ENCODE peak calls at places on chromosomes 5 and 9, in five cellular contexts. S is lower lobe of right lung, L is posterior cingulate gyrus, G is COLO829, J is non-pigmented ciliary epithelial cell. K is an unnamed sample.

GRCh38 chr5:1755321-1755949 is 44.2 kb downstream of the MRPL36 start:
- DNase-seq in J (no peak), L (no peak), S (peak), G (no peak), K (no peak)

GRCh38 chr9:132479733-132480132 is 69.7 kb downstream of the CFAP77 start:
- DNase-seq in J (no peak), S (no peak), G (no peak), L (no peak), K (no peak)

GRCh38 chr5:126178521-126178920 is 244.7 kb upstream of the GRAMD2B start:
- DNase-seq in J (peak), L (no peak), S (no peak), G (no peak), K (no peak)

GRCh38 chr9:2623046-2623865 is 1.7 kb downstream of the VLDLR start:
- DNase-seq in S (peak), L (peak), G (peak), J (no peak), K (peak)

GRCh38 chr9:91943447-91943846 is 6.6 kb downstream of the ROR2 start:
- DNase-seq in J (no peak), G (no peak), S (no peak), L (no peak), K (no peak)

GRCh38 chr9:87853843-87854242 is 28.8 kb upstream of the SPATA31E1 start:
- DNase-seq in J (no peak), S (no peak), L (no peak), G (no peak), K (no peak)

GRCh38 chr9:111898331-111899096 is 1.9 kb downstream of the UGCG start:
- DNase-seq in G (no peak), L (no peak), J (no peak), S (no peak), K (no peak)

GRCh38 chr5:106545325-106545724 is 1125.4 kb downstream of the EFNA5 start:
- DNase-seq in L (no peak), G (no peak), J (no peak), S (no peak), K (no peak)

GRCh38 chr9:135087489-135087791 is at the start of gene OLFM1:
- DNase-seq in L (peak), J (peak), S (peak), G (peak), K (peak)

GRCh38 chr9:125960631-125961030 is 213.5 kb downstream of the PBX3 start:
- DNase-seq in L (no peak), S (no peak), J (no peak), G (no peak), K (no peak)

GRCh38 chr5:133360693-133361479 is 251.5 kb downstream of the FSTL4 start:
- DNase-seq in S (no peak), L (no peak), G (no peak), J (no peak), K (no peak)

GRCh38 chr9:92989561-92989960 is 42.2 kb downstream of the FGD3 start:
- DNase-seq in G (no peak), S (no peak), J (no peak), L (no peak), K (no peak)

GRCh38 chr5:151075698-151076331 is 5.0 kb downstream of the TNIP1 start:
- DNase-seq in J (no peak), L (no peak), S (peak), G (no peak), K (no peak)

GRCh38 chr5:1788200-1788599 is 11.4 kb downstream of the MRPL36 start:
- DNase-seq in S (no peak), J (no peak), G (no peak), L (no peak), K (no peak)

GRCh38 chr5:33299621-33300208 is 141.1 kb upstream of the TARS1 start:
- DNase-seq in S (no peak), G (peak), L (no peak), J (no peak), K (no peak)

GRCh38 chr5:17187401-17187800 is 30.0 kb upstream of the BASP1 start:
- DNase-seq in S (no peak), L (no peak), J (no peak), G (no peak), K (no peak)

GRCh38 chr9:26462213-26462612 is 430.4 kb downstream of the CAAP1 start:
- DNase-seq in L (no peak), J (no peak), G (no peak), S (no peak), K (no peak)

GRCh38 chr9:93319992-93320490 is 131.4 kb upstream of the FAM120A start:
- DNase-seq in G (no peak), S (no peak), J (no peak), L (no peak), K (no peak)

GRCh38 chr5:61866930-61867329 is 439.1 kb upstream of the KIF2A start:
- DNase-seq in J (peak), L (no peak), S (no peak), G (peak), K (no peak)

GRCh38 chr9:126093771-126094170 is 232.9 kb upstream of the MVB12B start:
- DNase-seq in G (peak), S (no peak), J (no peak), L (no peak), K (no peak)

GRCh38 chr5:171424726-171425125 is 5.3 kb downstream of the FGF18 start:
- DNase-seq in S (no peak), G (no peak), L (no peak), J (no peak), K (no peak)

GRCh38 chr5:111548992-111549649 is 36.8 kb upstream of the STARD4 start:
- DNase-seq in J (no peak), L (no peak), S (no peak), G (no peak), K (no peak)

GRCh38 chr5:82367930-82368329 is 89.8 kb upstream of the RPS23 start:
- DNase-seq in J (no peak), L (no peak), S (no peak), G (no peak), K (no peak)

GRCh38 chr9:93517331-93517730 is 59.1 kb upstream of the PHF2 start:
- DNase-seq in J (no peak), L (no peak), G (peak), S (no peak), K (no peak)

GRCh38 chr5:115472601-115473000 is 72.0 kb downstream of the FEM1C start:
- DNase-seq in S (no peak), J (no peak), L (no peak), G (no peak), K (no peak)

GRCh38 chr5:80239680-80240367 is 16.0 kb downstream of the SERINC5 start:
- DNase-seq in J (peak), G (no peak), L (no peak), S (no peak), K (no peak)

GRCh38 chr5:173733065-173733824 is 116.8 kb upstream of the BOD1 start:
- DNase-seq in S (no peak), L (peak), G (no peak), J (no peak), K (no peak)